ENCODE peak calls at places on chromosomes 2 and 18, in seven cellular contexts. One of them, this sample, is unnamed. For H3K27me3, the result is how much of the 10 kb centered on the place peaks cover.

GRCh38 chr2:195594248-195594647 is 62.8 kb upstream of the SLC39A10 start:
- DNase-seq in lung: no peak
- DNase-seq in kidney epithelial cell: no peak
- DNase-seq in stomach: no peak
- DNase-seq in psoas muscle: no peak
- DNase-seq in left ventricle myocardium inferior: no peak
- DNase-seq in sigmoid colon: no peak
- DNase-seq in this sample: no peak

GRCh38 chr2:242098445-242099128 is 229.1 kb downstream of the RTP5 start:
- DNase-seq in sigmoid colon: no peak
- DNase-seq in lung: no peak
- DNase-seq in stomach: no peak
- DNase-seq in left ventricle myocardium inferior: no peak
- DNase-seq in kidney epithelial cell: no peak
- DNase-seq in psoas muscle: no peak
- DNase-seq in this sample: no peak

GRCh38 chr2:188808921-188809320 is 165.3 kb upstream of the COL3A1 start:
- DNase-seq in left ventricle myocardium inferior: no peak
- DNase-seq in sigmoid colon: no peak
- DNase-seq in psoas muscle: no peak
- DNase-seq in kidney epithelial cell: no peak
- DNase-seq in stomach: no peak
- DNase-seq in lung: no peak
- DNase-seq in this sample: no peak

GRCh38 chr2:102258025-102258385 is 53.4 kb upstream of the IL1RL1 start:
- DNase-seq in kidney epithelial cell: no peak
- DNase-seq in sigmoid colon: no peak
- DNase-seq in psoas muscle: no peak
- DNase-seq in lung: no peak
- DNase-seq in left ventricle myocardium inferior: no peak
- DNase-seq in stomach: no peak
- DNase-seq in this sample: no peak

GRCh38 chr2:72940361-72940760 is 23.0 kb downstream of the EMX1 start:
- DNase-seq in sigmoid colon: no peak
- DNase-seq in stomach: no peak
- DNase-seq in lung: no peak
- DNase-seq in left ventricle myocardium inferior: no peak
- DNase-seq in psoas muscle: no peak
- DNase-seq in kidney epithelial cell: no peak
- DNase-seq in this sample: no peak

GRCh38 chr2:108615480-108616090 is 81.3 kb downstream of the LIMS1 start:
- DNase-seq in left ventricle myocardium inferior: no peak
- DNase-seq in lung: no peak
- DNase-seq in kidney epithelial cell: no peak
- DNase-seq in sigmoid colon: no peak
- DNase-seq in psoas muscle: no peak
- DNase-seq in stomach: no peak
- DNase-seq in this sample: no peak

GRCh38 chr2:27081984-27082772 is 3.8 kb downstream of the EMILIN1 start:
- DNase-seq in stomach: no peak
- DNase-seq in lung: no peak
- DNase-seq in sigmoid colon: no peak
- DNase-seq in left ventricle myocardium inferior: no peak
- DNase-seq in kidney epithelial cell: no peak
- DNase-seq in psoas muscle: peak
- DNase-seq in this sample: no peak

GRCh38 chr2:241561811-241562210 is 3.3 kb downstream of the BOK start:
- DNase-seq in kidney epithelial cell: no peak
- DNase-seq in left ventricle myocardium inferior: no peak
- DNase-seq in lung: peak
- DNase-seq in stomach: peak
- DNase-seq in sigmoid colon: peak
- DNase-seq in psoas muscle: peak
- DNase-seq in this sample: no peak

GRCh38 chr2:105977212-105977611 is 216.9 kb downstream of the UXS1 start:
- DNase-seq in lung: no peak
- DNase-seq in psoas muscle: no peak
- DNase-seq in kidney epithelial cell: peak
- DNase-seq in sigmoid colon: no peak
- DNase-seq in stomach: no peak
- DNase-seq in left ventricle myocardium inferior: no peak
- DNase-seq in this sample: no peak

GRCh38 chr2:46383113-46383395 is 85.8 kb downstream of the EPAS1 start:
- DNase-seq in lung: no peak
- DNase-seq in sigmoid colon: no peak
- DNase-seq in psoas muscle: no peak
- DNase-seq in kidney epithelial cell: no peak
- DNase-seq in left ventricle myocardium inferior: no peak
- DNase-seq in stomach: no peak
- DNase-seq in this sample: no peak

GRCh38 chr2:100275200-100275589 is 47.1 kb downstream of the LONRF2 start:
- DNase-seq in psoas muscle: no peak
- DNase-seq in lung: no peak
- DNase-seq in sigmoid colon: no peak
- DNase-seq in left ventricle myocardium inferior: no peak
- DNase-seq in kidney epithelial cell: no peak
- DNase-seq in stomach: no peak
- DNase-seq in this sample: no peak

GRCh38 chr2:110173523-110173922 is 31.3 kb downstream of the NPHP1 start:
- DNase-seq in left ventricle myocardium inferior: no peak
- DNase-seq in sigmoid colon: no peak
- DNase-seq in lung: no peak
- DNase-seq in kidney epithelial cell: peak
- DNase-seq in psoas muscle: no peak
- DNase-seq in stomach: no peak
- DNase-seq in this sample: no peak

GRCh38 chr2:234145511-234145910 is 95.0 kb downstream of the SPP2 start:
- DNase-seq in left ventricle myocardium inferior: no peak
- DNase-seq in sigmoid colon: no peak
- DNase-seq in lung: no peak
- DNase-seq in psoas muscle: no peak
- DNase-seq in stomach: no peak
- DNase-seq in kidney epithelial cell: no peak
- DNase-seq in this sample: no peak

GRCh38 chr2:11433875-11434274 is 32.1 kb downstream of the E2F6 start:
- DNase-seq in left ventricle myocardium inferior: no peak
- DNase-seq in stomach: no peak
- DNase-seq in sigmoid colon: no peak
- DNase-seq in psoas muscle: no peak
- DNase-seq in kidney epithelial cell: no peak
- DNase-seq in lung: no peak
- DNase-seq in this sample: no peak

GRCh38 chr2:47073641-47074040 is 81.5 kb downstream of the STPG4 start:
- DNase-seq in sigmoid colon: no peak
- DNase-seq in psoas muscle: no peak
- DNase-seq in kidney epithelial cell: no peak
- DNase-seq in lung: no peak
- DNase-seq in left ventricle myocardium inferior: peak
- DNase-seq in stomach: no peak
- DNase-seq in this sample: no peak

DNA sequence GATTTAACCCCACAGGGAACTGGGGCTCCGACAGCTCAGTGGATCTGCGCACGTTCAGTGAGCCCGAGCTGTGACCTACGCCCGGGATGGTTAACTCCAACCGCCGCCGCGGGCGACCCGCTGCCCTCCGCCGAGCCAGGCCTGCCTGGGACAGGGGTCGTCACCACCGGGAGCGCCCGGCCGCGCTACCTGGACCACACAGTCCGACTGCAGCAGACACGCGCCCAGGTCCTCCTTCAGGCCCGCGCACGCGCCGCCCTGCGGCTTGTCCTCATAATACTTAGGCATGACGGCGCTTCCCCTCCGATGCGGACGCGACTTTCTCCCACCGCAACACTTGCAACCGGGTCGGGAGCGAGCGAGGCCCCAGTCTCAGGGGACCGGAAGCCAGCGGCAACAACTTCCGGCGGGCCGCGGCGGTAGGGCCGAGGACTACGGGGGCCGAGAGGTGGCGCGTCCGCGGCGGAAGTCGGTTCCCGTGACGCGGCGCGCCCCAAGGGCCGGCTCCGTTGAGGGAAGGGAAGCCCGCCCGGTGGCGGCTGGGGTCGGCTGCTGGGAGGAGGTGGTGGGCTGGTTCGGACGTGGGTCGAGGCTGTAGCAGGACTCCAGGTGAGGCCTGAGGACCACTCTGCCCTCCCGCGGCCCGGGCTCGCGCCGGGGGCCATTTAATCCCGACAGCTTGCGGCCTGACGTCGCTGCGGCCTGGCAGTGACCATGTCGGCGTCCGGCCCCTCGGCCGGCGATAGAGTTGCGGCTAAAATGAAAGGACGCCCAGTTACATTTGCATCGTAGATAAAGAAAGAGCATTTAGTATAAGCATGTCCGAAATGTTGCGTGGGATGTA is at the start of the genes COA5 and UNC50:
- DNase-seq in kidney epithelial cell: peak
- DNase-seq in lung: peak
- DNase-seq in stomach: peak
- DNase-seq in psoas muscle: peak
- DNase-seq in left ventricle myocardium inferior: peak
- DNase-seq in sigmoid colon: peak
- DNase-seq in this sample: peak
- TF ChIP-seq CTCF in kidney epithelial cell: no peak
- TF ChIP-seq CTCF in lung: no peak
- TF ChIP-seq CTCF in stomach: no peak
- TF ChIP-seq CTCF in psoas muscle: no peak
- TF ChIP-seq CTCF in left ventricle myocardium inferior: peak
- TF ChIP-seq CTCF in sigmoid colon: no peak
- TF ChIP-seq CTCF in this sample: no peak

GRCh38 chr2:20668871-20669475 is 2.0 kb downstream of the GDF7 start:
- DNase-seq in kidney epithelial cell: no peak
- DNase-seq in sigmoid colon: no peak
- DNase-seq in lung: no peak
- DNase-seq in left ventricle myocardium inferior: no peak
- DNase-seq in stomach: no peak
- DNase-seq in psoas muscle: no peak
- DNase-seq in this sample: no peak

GRCh38 chr2:20670315-20671035 is 3.5 kb downstream of the GDF7 start:
- DNase-seq in stomach: no peak
- DNase-seq in sigmoid colon: no peak
- DNase-seq in psoas muscle: no peak
- DNase-seq in lung: no peak
- DNase-seq in kidney epithelial cell: no peak
- DNase-seq in left ventricle myocardium inferior: no peak
- DNase-seq in this sample: no peak

GRCh38 chr2:20671036-20671735 is 4.2 kb downstream of the GDF7 start:
- DNase-seq in kidney epithelial cell: no peak
- DNase-seq in sigmoid colon: no peak
- DNase-seq in lung: no peak
- DNase-seq in psoas muscle: no peak
- DNase-seq in stomach: no peak
- DNase-seq in left ventricle myocardium inferior: no peak
- DNase-seq in this sample: no peak

GRCh38 chr2:20668470-20668869 is 1.5 kb downstream of the GDF7 start:
- DNase-seq in left ventricle myocardium inferior: no peak
- DNase-seq in psoas muscle: no peak
- DNase-seq in sigmoid colon: no peak
- DNase-seq in kidney epithelial cell: no peak
- DNase-seq in lung: no peak
- DNase-seq in stomach: no peak
- DNase-seq in this sample: no peak

DNA sequence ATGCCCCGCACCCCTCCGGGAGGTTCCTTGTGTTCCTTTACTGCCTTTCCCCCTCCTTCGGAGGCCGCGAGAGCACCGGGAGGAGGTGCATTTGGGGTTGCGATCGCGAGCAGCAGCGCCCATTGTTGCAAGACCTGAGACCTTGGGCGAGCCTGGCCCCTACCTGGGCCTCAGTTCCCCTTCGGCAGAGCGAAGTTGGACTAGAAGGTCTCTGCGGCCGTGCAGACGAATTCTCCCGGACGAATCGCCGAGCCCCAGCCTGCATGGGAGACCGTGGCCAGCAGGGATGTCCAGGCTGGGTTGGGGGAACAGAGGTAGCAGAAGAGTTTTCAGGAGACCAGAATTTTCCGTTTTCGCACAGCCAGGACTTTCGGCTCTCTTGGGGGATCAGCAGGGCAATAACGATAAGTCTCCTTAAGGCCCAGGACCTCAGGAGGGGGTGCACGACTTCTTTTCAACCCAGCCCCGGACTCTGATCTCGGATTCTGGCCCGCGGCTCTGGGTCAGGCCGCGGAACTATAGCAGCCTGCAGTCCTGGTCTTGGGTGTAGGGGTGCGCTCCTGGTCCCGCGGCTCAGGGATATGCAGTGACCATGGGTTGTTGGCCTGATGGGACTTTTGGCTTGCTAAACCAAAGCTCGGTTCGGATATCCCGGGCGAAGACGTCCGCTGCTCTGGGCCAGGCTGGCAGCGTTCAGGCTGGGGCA is 2.8 kb downstream of the GDF7 start:
- DNase-seq in lung: no peak
- DNase-seq in sigmoid colon: no peak
- DNase-seq in kidney epithelial cell: no peak
- DNase-seq in stomach: no peak
- DNase-seq in psoas muscle: no peak
- DNase-seq in left ventricle myocardium inferior: no peak
- DNase-seq in this sample: no peak
- H3K27me3 ChIP-seq in lung: under half
- H3K27me3 ChIP-seq in sigmoid colon: half or more
- H3K27me3 ChIP-seq in kidney epithelial cell: half or more
- H3K27me3 ChIP-seq in stomach: under half
- H3K27me3 ChIP-seq in psoas muscle: half or more
- H3K27me3 ChIP-seq in left ventricle myocardium inferior: half or more
- H3K27me3 ChIP-seq in this sample: half or more

GRCh38 chr2:122366427-122366826 is 611.0 kb downstream of the TSN start:
- DNase-seq in psoas muscle: no peak
- DNase-seq in stomach: no peak
- DNase-seq in lung: no peak
- DNase-seq in sigmoid colon: no peak
- DNase-seq in left ventricle myocardium inferior: no peak
- DNase-seq in kidney epithelial cell: no peak
- DNase-seq in this sample: no peak

GRCh38 chr2:122363885-122364284 is 608.4 kb downstream of the TSN start:
- DNase-seq in psoas muscle: no peak
- DNase-seq in stomach: no peak
- DNase-seq in left ventricle myocardium inferior: no peak
- DNase-seq in sigmoid colon: no peak
- DNase-seq in kidney epithelial cell: no peak
- DNase-seq in lung: no peak
- DNase-seq in this sample: no peak

GRCh38 chr2:122368576-122369243 is 613.3 kb downstream of the TSN start:
- DNase-seq in psoas muscle: no peak
- DNase-seq in lung: no peak
- DNase-seq in kidney epithelial cell: no peak
- DNase-seq in left ventricle myocardium inferior: no peak
- DNase-seq in sigmoid colon: no peak
- DNase-seq in stomach: no peak
- DNase-seq in this sample: no peak
- TF ChIP-seq CTCF in psoas muscle: no peak
- TF ChIP-seq CTCF in lung: no peak
- TF ChIP-seq CTCF in kidney epithelial cell: no peak
- TF ChIP-seq CTCF in left ventricle myocardium inferior: no peak
- TF ChIP-seq CTCF in sigmoid colon: no peak
- TF ChIP-seq CTCF in stomach: no peak
- TF ChIP-seq CTCF in this sample: no peak

DNA sequence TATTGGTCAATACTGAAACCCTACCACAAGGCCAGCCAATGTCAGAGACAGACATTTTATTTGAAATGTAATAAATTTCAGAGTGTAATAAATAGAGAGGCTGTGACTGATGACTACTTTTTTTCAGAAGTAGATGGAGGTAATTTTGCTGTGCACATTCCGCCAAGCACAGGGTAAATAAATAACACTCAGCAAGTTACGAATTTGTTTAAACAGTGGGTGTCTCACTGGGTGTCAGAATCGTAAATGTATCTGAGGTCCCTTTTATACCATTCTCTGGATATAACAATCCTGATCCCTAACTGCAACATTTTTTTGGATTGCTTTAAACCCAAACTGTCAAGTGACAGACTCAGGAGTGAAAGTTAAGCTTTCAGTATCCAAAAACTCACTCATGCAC is 74.1 kb downstream of the GATA6 start:
- DNase-seq in stomach: no peak
- DNase-seq in kidney epithelial cell: no peak
- DNase-seq in psoas muscle: no peak
- DNase-seq in left ventricle myocardium inferior: no peak
- DNase-seq in sigmoid colon: no peak
- DNase-seq in lung: no peak
- DNase-seq in this sample: no peak
- H3K27me3 ChIP-seq in stomach: under half
- H3K27me3 ChIP-seq in kidney epithelial cell: under half
- H3K27me3 ChIP-seq in psoas muscle: under half
- H3K27me3 ChIP-seq in left ventricle myocardium inferior: under half
- H3K27me3 ChIP-seq in sigmoid colon: under half
- H3K27me3 ChIP-seq in lung: under half
- H3K27me3 ChIP-seq in this sample: under half